ENCODE peak calls at places on chromosome 22, in eight cellular contexts. One of them, this sample, is unnamed. For H3K4me1, H3K36me3 and H3K9me3, the result is how much of the 10 kb centered on the place peaks cover.

GRCh38 chr22:49266561-49267519 is 560.8 kb downstream of the BRD1 start:
- DNase-seq in RWPE2: peak
- DNase-seq in sigmoid colon: no peak
- DNase-seq in lung: no peak
- DNase-seq in CD8-positive, alpha-beta T cell: no peak
- DNase-seq in CD8-positive, alpha-beta memory T cell: no peak
- DNase-seq in body of pancreas: no peak
- DNase-seq in tibial artery: peak
- DNase-seq in this sample: no peak

GRCh38 chr22:30490399-30490798 is 15.1 kb downstream of the SEC14L4 start:
- DNase-seq in RWPE2: no peak
- DNase-seq in sigmoid colon: no peak
- DNase-seq in lung: no peak
- DNase-seq in CD8-positive, alpha-beta T cell: no peak
- DNase-seq in CD8-positive, alpha-beta memory T cell: no peak
- DNase-seq in body of pancreas: peak
- DNase-seq in tibial artery: no peak
- DNase-seq in this sample: peak

GRCh38 chr22:32334640-32335365 is 22.9 kb upstream of the RFPL3 start:
- DNase-seq in RWPE2: no peak
- DNase-seq in sigmoid colon: no peak
- DNase-seq in lung: no peak
- DNase-seq in CD8-positive, alpha-beta T cell: peak
- DNase-seq in CD8-positive, alpha-beta memory T cell: no peak
- DNase-seq in body of pancreas: no peak
- DNase-seq in tibial artery: peak
- DNase-seq in this sample: no peak

GRCh38 chr22:44256085-44256484 is 56.7 kb downstream of the SHISAL1 start:
- DNase-seq in RWPE2: no peak
- DNase-seq in sigmoid colon: peak
- DNase-seq in lung: no peak
- DNase-seq in CD8-positive, alpha-beta T cell: no peak
- DNase-seq in CD8-positive, alpha-beta memory T cell: no peak
- DNase-seq in body of pancreas: no peak
- DNase-seq in tibial artery: peak
- DNase-seq in this sample: no peak

GRCh38 chr22:23110922-23111527 is 30.8 kb downstream of the RSPH14 start:
- DNase-seq in RWPE2: no peak
- DNase-seq in sigmoid colon: no peak
- DNase-seq in lung: no peak
- DNase-seq in CD8-positive, alpha-beta T cell: no peak
- DNase-seq in CD8-positive, alpha-beta memory T cell: no peak
- DNase-seq in body of pancreas: no peak
- DNase-seq in tibial artery: no peak
- DNase-seq in this sample: no peak

GRCh38 chr22:29267462-29267857 is 321 bp downstream of the RHBDD3 start:
- DNase-seq in RWPE2: no peak
- DNase-seq in sigmoid colon: no peak
- DNase-seq in lung: no peak
- DNase-seq in CD8-positive, alpha-beta T cell: no peak
- DNase-seq in CD8-positive, alpha-beta memory T cell: no peak
- DNase-seq in body of pancreas: no peak
- DNase-seq in tibial artery: no peak
- DNase-seq in this sample: no peak

GRCh38 chr22:38257650-38258246 is 15.1 kb downstream of the TMEM184B start:
- DNase-seq in RWPE2: no peak
- DNase-seq in sigmoid colon: no peak
- DNase-seq in lung: no peak
- DNase-seq in CD8-positive, alpha-beta T cell: no peak
- DNase-seq in CD8-positive, alpha-beta memory T cell: no peak
- DNase-seq in body of pancreas: peak
- DNase-seq in tibial artery: no peak
- DNase-seq in this sample: no peak

GRCh38 chr22:28896611-28897010 is 13.2 kb downstream of the ZNRF3 start:
- DNase-seq in RWPE2: no peak
- DNase-seq in sigmoid colon: no peak
- DNase-seq in lung: no peak
- DNase-seq in CD8-positive, alpha-beta T cell: no peak
- DNase-seq in CD8-positive, alpha-beta memory T cell: no peak
- DNase-seq in body of pancreas: no peak
- DNase-seq in tibial artery: no peak
- DNase-seq in this sample: no peak

GRCh38 chr22:47810505-47811500 is 1048.4 kb downstream of the TBC1D22A start:
- DNase-seq in RWPE2: no peak
- DNase-seq in sigmoid colon: no peak
- DNase-seq in lung: no peak
- DNase-seq in CD8-positive, alpha-beta T cell: no peak
- DNase-seq in CD8-positive, alpha-beta memory T cell: no peak
- DNase-seq in body of pancreas: no peak
- DNase-seq in tibial artery: no peak
- DNase-seq in this sample: no peak

GRCh38 chr22:23180301-23180892 is at the start of gene BCR:
- DNase-seq in RWPE2: no peak
- DNase-seq in sigmoid colon: peak
- DNase-seq in lung: peak
- DNase-seq in CD8-positive, alpha-beta T cell: peak
- DNase-seq in CD8-positive, alpha-beta memory T cell: peak
- DNase-seq in body of pancreas: peak
- DNase-seq in tibial artery: peak
- DNase-seq in this sample: no peak

GRCh38 chr22:29043906-29044575 is 17.6 kb downstream of the C22orf31 start:
- DNase-seq in RWPE2: no peak
- DNase-seq in sigmoid colon: no peak
- DNase-seq in lung: no peak
- DNase-seq in CD8-positive, alpha-beta T cell: no peak
- DNase-seq in CD8-positive, alpha-beta memory T cell: no peak
- DNase-seq in body of pancreas: no peak
- DNase-seq in tibial artery: no peak
- DNase-seq in this sample: no peak

GRCh38 chr22:44887941-44888366 is 121.9 kb downstream of the PHF21B start:
- DNase-seq in RWPE2: no peak
- DNase-seq in sigmoid colon: no peak
- DNase-seq in lung: no peak
- DNase-seq in CD8-positive, alpha-beta T cell: no peak
- DNase-seq in CD8-positive, alpha-beta memory T cell: no peak
- DNase-seq in body of pancreas: no peak
- DNase-seq in tibial artery: peak
- DNase-seq in this sample: no peak

GRCh38 chr22:45225732-45226560 is 14.7 kb downstream of the KIAA0930 start:
- DNase-seq in RWPE2: no peak
- DNase-seq in sigmoid colon: peak
- DNase-seq in lung: peak
- DNase-seq in CD8-positive, alpha-beta T cell: no peak
- DNase-seq in CD8-positive, alpha-beta memory T cell: no peak
- DNase-seq in body of pancreas: no peak
- DNase-seq in tibial artery: no peak
- DNase-seq in this sample: no peak

GRCh38 chr22:22371031-22371541 is 126.5 kb downstream of the VPREB1 start:
- DNase-seq in RWPE2: no peak
- DNase-seq in sigmoid colon: no peak
- DNase-seq in lung: no peak
- DNase-seq in CD8-positive, alpha-beta T cell: no peak
- DNase-seq in CD8-positive, alpha-beta memory T cell: no peak
- DNase-seq in body of pancreas: no peak
- DNase-seq in tibial artery: no peak
- DNase-seq in this sample: no peak

GRCh38 chr22:47369431-47370015 is 607.1 kb downstream of the TBC1D22A start:
- DNase-seq in RWPE2: peak
- DNase-seq in sigmoid colon: no peak
- DNase-seq in lung: no peak
- DNase-seq in CD8-positive, alpha-beta T cell: no peak
- DNase-seq in CD8-positive, alpha-beta memory T cell: no peak
- DNase-seq in body of pancreas: no peak
- DNase-seq in tibial artery: no peak
- DNase-seq in this sample: no peak

GRCh38 chr22:38032681-38033521 is 24.3 kb upstream of the PICK1 start:
- DNase-seq in RWPE2: no peak
- DNase-seq in sigmoid colon: peak
- DNase-seq in lung: no peak
- DNase-seq in CD8-positive, alpha-beta T cell: no peak
- DNase-seq in CD8-positive, alpha-beta memory T cell: no peak
- DNase-seq in body of pancreas: peak
- DNase-seq in tibial artery: no peak
- DNase-seq in this sample: no peak

GRCh38 chr22:20205464-20205963 is 54.7 kb upstream of the CCDC188 start:
- DNase-seq in RWPE2: no peak
- DNase-seq in sigmoid colon: no peak
- DNase-seq in lung: no peak
- DNase-seq in CD8-positive, alpha-beta T cell: no peak
- DNase-seq in CD8-positive, alpha-beta memory T cell: no peak
- DNase-seq in body of pancreas: no peak
- DNase-seq in tibial artery: no peak
- DNase-seq in this sample: no peak

GRCh38 chr22:20587206-20587958 is 80.0 kb downstream of the MED15 start:
- DNase-seq in RWPE2: peak
- DNase-seq in sigmoid colon: no peak
- DNase-seq in lung: no peak
- DNase-seq in CD8-positive, alpha-beta T cell: no peak
- DNase-seq in CD8-positive, alpha-beta memory T cell: no peak
- DNase-seq in body of pancreas: no peak
- DNase-seq in tibial artery: no peak
- DNase-seq in this sample: no peak

GRCh38 chr22:47495102-47495501 is 732.7 kb downstream of the TBC1D22A start:
- DNase-seq in RWPE2: no peak
- DNase-seq in sigmoid colon: no peak
- DNase-seq in lung: no peak
- DNase-seq in CD8-positive, alpha-beta T cell: no peak
- DNase-seq in CD8-positive, alpha-beta memory T cell: no peak
- DNase-seq in body of pancreas: no peak
- DNase-seq in tibial artery: no peak
- DNase-seq in this sample: no peak

GRCh38 chr22:32800158-32800557 is 1.3 kb upstream of the TIMP3 start:
- DNase-seq in RWPE2: no peak
- DNase-seq in sigmoid colon: peak
- DNase-seq in lung: no peak
- DNase-seq in CD8-positive, alpha-beta T cell: no peak
- DNase-seq in CD8-positive, alpha-beta memory T cell: no peak
- DNase-seq in body of pancreas: no peak
- DNase-seq in tibial artery: peak
- DNase-seq in this sample: no peak

GRCh38 chr22:40855960-40856512 is 403 bp downstream of the ST13 start:
- DNase-seq in RWPE2: no peak
- DNase-seq in sigmoid colon: peak
- DNase-seq in lung: no peak
- DNase-seq in CD8-positive, alpha-beta T cell: no peak
- DNase-seq in CD8-positive, alpha-beta memory T cell: no peak
- DNase-seq in body of pancreas: no peak
- DNase-seq in tibial artery: no peak
- DNase-seq in this sample: peak

GRCh38 chr22:32053165-32053755 is 10.2 kb downstream of the SLC5A1 start:
- DNase-seq in RWPE2: no peak
- DNase-seq in sigmoid colon: no peak
- DNase-seq in lung: no peak
- DNase-seq in CD8-positive, alpha-beta T cell: no peak
- DNase-seq in CD8-positive, alpha-beta memory T cell: no peak
- DNase-seq in body of pancreas: no peak
- DNase-seq in tibial artery: no peak
- DNase-seq in this sample: no peak

GRCh38 chr22:50219800-50220602 is 19.2 kb downstream of the SELENOO start:
- DNase-seq in RWPE2: peak
- DNase-seq in sigmoid colon: no peak
- DNase-seq in lung: no peak
- DNase-seq in CD8-positive, alpha-beta T cell: no peak
- DNase-seq in CD8-positive, alpha-beta memory T cell: no peak
- DNase-seq in body of pancreas: no peak
- DNase-seq in tibial artery: no peak
- DNase-seq in this sample: no peak

GRCh38 chr22:24304067-24304675 is 33.5 kb downstream of the SPECC1L start:
- DNase-seq in RWPE2: no peak
- DNase-seq in sigmoid colon: no peak
- DNase-seq in lung: no peak
- DNase-seq in CD8-positive, alpha-beta T cell: no peak
- DNase-seq in CD8-positive, alpha-beta memory T cell: no peak
- DNase-seq in body of pancreas: no peak
- DNase-seq in tibial artery: no peak
- DNase-seq in this sample: no peak
- H3K4me1 ChIP-seq in RWPE2: under half
- H3K4me1 ChIP-seq in sigmoid colon: under half
- H3K4me1 ChIP-seq in lung: under half
- H3K4me1 ChIP-seq in CD8-positive, alpha-beta T cell: under half
- H3K4me1 ChIP-seq in CD8-positive, alpha-beta memory T cell: under half
- H3K4me1 ChIP-seq in body of pancreas: under half
- H3K4me1 ChIP-seq in tibial artery: under half
- H3K4me1 ChIP-seq in this sample: under half

GRCh38 chr22:42889290-42889689 is 32.2 kb upstream of the ARFGAP3 start:
- DNase-seq in RWPE2: no peak
- DNase-seq in sigmoid colon: no peak
- DNase-seq in lung: no peak
- DNase-seq in CD8-positive, alpha-beta T cell: no peak
- DNase-seq in CD8-positive, alpha-beta memory T cell: no peak
- DNase-seq in body of pancreas: no peak
- DNase-seq in tibial artery: no peak
- DNase-seq in this sample: no peak
- H3K36me3 ChIP-seq in RWPE2: under half
- H3K36me3 ChIP-seq in sigmoid colon: half or more
- H3K36me3 ChIP-seq in lung: under half
- H3K36me3 ChIP-seq in CD8-positive, alpha-beta T cell: under half
- H3K36me3 ChIP-seq in CD8-positive, alpha-beta memory T cell: under half
- H3K36me3 ChIP-seq in body of pancreas: under half
- H3K36me3 ChIP-seq in tibial artery: half or more
- H3K36me3 ChIP-seq in this sample: under half

GRCh38 chr22:26127126-26127525 is 42.1 kb upstream of the SEZ6L start:
- DNase-seq in RWPE2: no peak
- DNase-seq in sigmoid colon: no peak
- DNase-seq in lung: no peak
- DNase-seq in CD8-positive, alpha-beta T cell: no peak
- DNase-seq in CD8-positive, alpha-beta memory T cell: no peak
- DNase-seq in body of pancreas: no peak
- DNase-seq in tibial artery: no peak
- DNase-seq in this sample: no peak
- H3K9me3 ChIP-seq in RWPE2: under half
- H3K9me3 ChIP-seq in sigmoid colon: under half
- H3K9me3 ChIP-seq in lung: under half
- H3K9me3 ChIP-seq in CD8-positive, alpha-beta T cell: under half
- H3K9me3 ChIP-seq in CD8-positive, alpha-beta memory T cell: under half
- H3K9me3 ChIP-seq in body of pancreas: under half
- H3K9me3 ChIP-seq in tibial artery: under half
- H3K9me3 ChIP-seq in this sample: under half

DNA sequence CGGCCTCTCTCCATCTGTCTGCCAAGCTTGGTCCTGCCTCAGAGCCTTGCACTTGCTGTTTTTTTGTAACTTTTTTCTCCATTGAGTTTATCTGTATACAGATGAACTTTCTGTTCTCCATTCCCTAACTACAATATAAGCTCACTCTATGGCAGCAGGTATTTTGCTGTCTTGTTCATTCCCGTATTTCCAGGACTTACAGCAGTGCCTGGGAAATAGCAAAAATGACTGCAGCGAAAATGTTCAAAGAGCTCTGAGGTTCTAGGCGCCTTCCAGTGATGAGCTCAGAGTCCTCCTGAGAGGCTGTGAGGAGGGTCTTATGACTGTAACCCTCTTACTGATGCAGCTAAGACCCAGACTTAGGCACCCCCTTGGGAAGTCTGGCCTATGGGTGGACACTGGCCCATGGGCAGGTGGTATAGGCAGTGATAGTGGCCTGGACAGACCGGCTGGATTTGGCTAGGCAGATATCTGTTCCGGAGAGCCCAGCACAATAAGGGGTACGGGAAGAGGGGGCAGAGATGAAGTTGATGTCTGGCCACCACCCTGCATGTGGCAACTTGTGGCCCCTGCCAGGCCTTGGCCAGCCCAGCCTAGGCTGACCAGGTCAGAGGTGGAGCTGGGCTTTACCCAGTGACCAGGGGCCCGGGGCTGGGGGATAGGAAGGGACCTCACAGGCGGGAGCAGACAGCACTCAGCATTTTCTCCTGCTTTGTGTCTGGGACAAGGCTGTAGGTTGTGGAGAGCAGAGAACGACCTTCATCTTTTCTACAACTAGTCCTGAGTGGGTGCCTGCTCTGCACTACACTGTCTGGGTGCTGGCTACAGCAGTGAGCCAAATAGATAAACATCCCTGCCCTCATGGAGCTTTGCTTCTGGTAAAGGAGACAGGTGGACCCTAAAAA is 4.6 kb downstream of the ATF4 start:
- DNase-seq in RWPE2: no peak
- DNase-seq in sigmoid colon: no peak
- DNase-seq in lung: no peak
- DNase-seq in CD8-positive, alpha-beta T cell: no peak
- DNase-seq in CD8-positive, alpha-beta memory T cell: no peak
- DNase-seq in body of pancreas: no peak
- DNase-seq in tibial artery: no peak
- DNase-seq in this sample: no peak
- H3K4me1 ChIP-seq in RWPE2: under half
- H3K4me1 ChIP-seq in sigmoid colon: under half
- H3K4me1 ChIP-seq in lung: under half
- H3K4me1 ChIP-seq in CD8-positive, alpha-beta T cell: half or more
- H3K4me1 ChIP-seq in CD8-positive, alpha-beta memory T cell: half or more
- H3K4me1 ChIP-seq in body of pancreas: half or more
- H3K4me1 ChIP-seq in tibial artery: under half
- H3K4me1 ChIP-seq in this sample: under half